ENCODE peak calls at places on chromosomes 4 and X, in five cellular contexts. C is heart left ventricle; O is CD8-positive, alpha-beta memory T cell; T is mucosa of descending colon; A is ovary. I is an unnamed sample.

GRCh38 chr4:77931452-77932135 is 69.0 kb downstream of the MRPL1 start:
- DNase-seq in C (no peak), O (no peak), T (no peak), A (no peak), I (no peak)

GRCh38 chr4:74258949-74259348 is 49.3 kb upstream of the EPGN start:
- DNase-seq in C (peak; percentile 33), O (no peak), T (no peak), A (no peak), I (peak; percentile 36)

GRCh38 chr4:144645621-144646522 is at the start of gene HHIP:
- DNase-seq in C (peak; percentile 34), O (peak; percentile 5), T (peak; percentile 45), A (peak; percentile 73), I (peak; percentile 17)

GRCh38 chr4:131974730-131975129 is 1174.4 kb upstream of the PCDH10 start:
- DNase-seq in C (no peak), O (no peak), T (no peak), A (no peak), I (no peak)

GRCh38 chr4:115969756-115970155 is 856.3 kb upstream of the NDST4 start:
- DNase-seq in C (no peak), O (no peak), T (no peak), A (no peak), I (no peak)

GRCh38 chr4:1376841-1377605 is 29.2 kb downstream of the NKX1-1 start:
- DNase-seq in C (peak; percentile 21), O (no peak), T (peak; percentile 16), A (peak; percentile 35), I (no peak)

GRCh38 chr4:124945422-124945821 is 232.9 kb upstream of the ANKRD50 start:
- DNase-seq in C (no peak), O (no peak), T (no peak), A (no peak), I (no peak)

GRCh38 chr4:32462944-32463343 is 1742.8 kb downstream of the PCDH7 start:
- DNase-seq in C (no peak), O (no peak), T (no peak), A (no peak), I (no peak)

GRCh38 chrX:52262195-52262546 is 77.5 kb downstream of the MAGED4 start:
- DNase-seq in C (no peak), O (no peak), T (no peak), A (no peak), I (no peak)

GRCh38 chrX:135434258-135435138 is 12.8 kb downstream of the SMIM10L2A start:
- DNase-seq in C (no peak), O (no peak), T (no peak), A (no peak), I (no peak)

GRCh38 chrX:53319614-53320542 is 38.5 kb upstream of the IQSEC2 start:
- DNase-seq in C (no peak), O (no peak), T (no peak), A (no peak), I (peak; percentile 19)

GRCh38 chrX:39935414-39936064 is 162.2 kb downstream of the BCOR start:
- DNase-seq in C (no peak), O (no peak), T (no peak), A (no peak), I (peak; percentile 73)

GRCh38 chrX:87727615-87728014 is 210.0 kb downstream of the KLHL4 start:
- DNase-seq in C (no peak), O (no peak), T (no peak), A (no peak), I (no peak)

GRCh38 chr4:63049726-63050125 is 1359.5 kb downstream of the TECRL start:
- DNase-seq in C (no peak), O (no peak), T (no peak), A (no peak), I (no peak)

DNA sequence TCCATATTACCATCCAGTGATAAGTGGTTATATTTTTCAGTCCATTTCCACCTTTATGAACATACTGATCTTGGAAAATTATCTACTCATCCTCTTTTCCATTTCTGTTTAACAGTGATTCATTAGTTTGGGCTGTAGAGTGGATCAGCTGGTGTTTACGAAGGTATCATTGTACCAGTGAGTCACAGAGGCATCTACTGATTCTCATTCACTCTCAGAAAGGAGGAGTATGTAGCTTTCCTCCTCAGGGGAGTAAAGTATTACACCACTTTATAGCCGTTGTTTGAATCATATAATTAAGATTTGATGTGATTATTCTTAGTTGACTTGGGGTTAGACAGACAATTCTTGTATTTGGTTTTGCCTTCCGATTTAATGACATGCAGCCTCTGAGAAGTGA is 74.7 kb downstream of the GALNT7 start:
- DNase-seq in C (no peak), O (no peak), T (no peak), A (no peak), I (no peak)
- H3K4me1 ChIP-seq in C (no peaks in the 10 kb centered on the region), O (no peaks in the 10 kb centered on the region), T (peaks cover 3% of the 10 kb centered on the region), A (peaks cover 2% of the 10 kb centered on the region), I (peaks cover 6% of the 10 kb centered on the region)

GRCh38 chrX:37357436-37357835 is 8.3 kb downstream of the PRRG1 start:
- DNase-seq in C (no peak), O (no peak), T (no peak), A (no peak), I (no peak)
- H3K4me1 ChIP-seq in C (peaks cover 6% of the 10 kb centered on the region), O (no peaks in the 10 kb centered on the region), T (no peaks in the 10 kb centered on the region), A (no peaks in the 10 kb centered on the region), I (no peaks in the 10 kb centered on the region)

GRCh38 chr4:2808001-2808400 is 15.1 kb downstream of the SH3BP2 start:
- DNase-seq in C (no peak), O (no peak), T (no peak), A (no peak), I (no peak)
- H3K4me1 ChIP-seq in C (peaks cover 92% of the 10 kb centered on the region), O (peaks cover 14% of the 10 kb centered on the region), T (peaks cover 59% of the 10 kb centered on the region), A (peaks cover 26% of the 10 kb centered on the region), I (peaks cover 82% of the 10 kb centered on the region)

GRCh38 chr4:107828315-107828714 is 3.6 kb downstream of the SGMS2 start:
- DNase-seq in C (no peak), O (no peak), T (no peak), A (no peak), I (no peak)
- H3K4me1 ChIP-seq in C (peaks cover 48% of the 10 kb centered on the region), O (no peaks in the 10 kb centered on the region), T (peaks cover 9% of the 10 kb centered on the region), A (peaks cover 1% of the 10 kb centered on the region), I (peaks cover 24% of the 10 kb centered on the region)

GRCh38 chr4:143364063-143364462 is 27.4 kb downstream of the GAB1 start:
- DNase-seq in C (no peak), O (no peak), T (no peak), A (no peak), I (no peak)

GRCh38 chr4:143359794-143360193 is 23.1 kb downstream of the GAB1 start:
- DNase-seq in C (no peak), O (no peak), T (no peak), A (no peak), I (no peak)

GRCh38 chr4:143360838-143361237 is 24.2 kb downstream of the GAB1 start:
- DNase-seq in C (no peak), O (no peak), T (no peak), A (no peak), I (no peak)

GRCh38 chr4:143362392-143363046 is 25.8 kb downstream of the GAB1 start:
- DNase-seq in C (no peak), O (no peak), T (no peak), A (no peak), I (no peak)

DNA sequence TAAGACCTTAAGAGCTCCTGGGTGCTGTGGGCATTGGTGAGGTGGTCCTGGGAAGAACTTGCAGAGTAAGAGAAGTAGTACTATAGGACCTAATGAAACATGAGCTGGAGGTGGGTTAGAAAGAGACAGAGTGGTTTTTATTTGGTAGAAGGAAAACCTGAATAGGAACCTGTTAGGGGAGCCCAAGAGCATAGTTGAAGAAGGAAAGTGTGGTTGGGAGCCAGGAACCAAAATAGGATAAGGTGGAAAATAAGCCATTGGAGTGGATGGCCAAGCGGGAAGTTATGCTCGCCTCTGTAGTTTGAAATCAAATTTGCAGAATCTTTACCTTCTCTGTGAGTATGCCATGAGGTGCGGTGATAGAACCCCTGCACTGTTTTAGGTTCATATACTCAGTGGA is 26.7 kb downstream of the GAB1 start:
- DNase-seq in C (no peak), O (no peak), T (no peak), A (no peak), I (no peak)
- H3K4me1 ChIP-seq in C (peaks cover 70% of the 10 kb centered on the region), O (peaks cover 10% of the 10 kb centered on the region), T (peaks cover 32% of the 10 kb centered on the region), A (peaks cover 15% of the 10 kb centered on the region), I (peaks cover 5% of the 10 kb centered on the region)

GRCh38 chr4:39621582-39621981 is 17.1 kb downstream of the SMIM14 start:
- DNase-seq in C (peak; percentile 63), O (no peak), T (no peak), A (peak; percentile 63), I (peak; percentile 81)
- H3K4me1 ChIP-seq in C (peaks cover 20% of the 10 kb centered on the region), O (no peaks in the 10 kb centered on the region), T (peaks cover 17% of the 10 kb centered on the region), A (peaks cover 11% of the 10 kb centered on the region), I (peaks cover 10% of the 10 kb centered on the region)

GRCh38 chr4:152104286-152104685 is 343.5 kb upstream of the GATB start:
- DNase-seq in C (no peak), O (no peak), T (no peak), A (no peak), I (no peak)
- H3K4me1 ChIP-seq in C (peaks cover 35% of the 10 kb centered on the region), O (peaks cover 96% of the 10 kb centered on the region), T (no peaks in the 10 kb centered on the region), A (no peaks in the 10 kb centered on the region), I (peaks cover 15% of the 10 kb centered on the region)

DNA sequence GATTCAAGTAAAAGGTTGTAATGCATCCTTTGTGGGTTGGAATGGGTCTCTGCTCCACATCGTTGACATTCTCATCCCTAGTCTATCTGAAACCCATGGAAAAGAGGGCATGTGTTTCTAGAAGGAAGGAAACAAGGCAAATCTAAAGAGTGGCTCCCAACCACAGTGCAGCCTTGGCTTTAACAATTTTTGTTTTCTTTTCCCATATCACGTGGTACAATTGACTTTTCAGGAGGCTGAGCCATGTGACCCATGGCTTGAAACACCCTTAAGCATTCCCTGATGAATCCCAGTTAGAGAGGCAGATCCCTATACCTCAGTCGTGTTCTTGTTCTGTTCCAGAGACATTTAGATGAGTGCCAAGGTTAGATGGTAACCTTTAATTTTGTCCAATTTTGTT is 12.8 kb downstream of the DCUN1D4 start:
- DNase-seq in C (no peak), O (no peak), T (no peak), A (no peak), I (no peak)
- H3K4me1 ChIP-seq in C (peaks cover 57% of the 10 kb centered on the region), O (no peaks in the 10 kb centered on the region), T (peaks cover 32% of the 10 kb centered on the region), A (peaks cover 19% of the 10 kb centered on the region), I (peaks cover 29% of the 10 kb centered on the region)

GRCh38 chr4:151688003-151688784 is 72.6 kb downstream of the GATB start:
- DNase-seq in C (no peak), O (no peak), T (no peak), A (no peak), I (no peak)
- H3K4me1 ChIP-seq in C (peaks cover 80% of the 10 kb centered on the region), O (no peaks in the 10 kb centered on the region), T (no peaks in the 10 kb centered on the region), A (peaks cover 2% of the 10 kb centered on the region), I (peaks cover 36% of the 10 kb centered on the region)